ENCODE peak calls at places on chromosomes 4 and X, in six cellular contexts. P is K562, R is mammary epithelial cell, D is IMR-90, H is astrocyte, L is mesendoderm. Z is an unnamed sample.

GRCh38 chr4:168486961-168487820 is 6.9 kb upstream of the DDX60L start:
- DNase-seq in P (no peak), R (peak), D (peak), H (peak), L (peak), Z (no peak)

GRCh38 chr4:10333942-10334341 is 123.3 kb downstream of the ZNF518B start:
- DNase-seq in P (no peak), R (peak), D (no peak), H (no peak), L (peak), Z (no peak)

GRCh38 chr4:91116861-91117260 is 989.7 kb downstream of the CCSER1 start:
- DNase-seq in P (no peak), R (peak), D (no peak), H (peak), L (peak), Z (no peak)

GRCh38 chr4:97605927-97606326 is 537.3 kb downstream of the STPG2 start:
- DNase-seq in P (no peak), R (no peak), D (no peak), H (no peak), L (no peak), Z (no peak)

GRCh38 chrX:123899701-123900100 is 39.8 kb downstream of the XIAP start:
- DNase-seq in P (no peak), R (no peak), D (peak), H (peak), L (no peak), Z (no peak)

GRCh38 chr4:168751263-168752225 is 254.7 kb downstream of the PALLD start:
- DNase-seq in P (no peak), R (peak), D (peak), H (peak), L (no peak), Z (no peak)

GRCh38 chr4:130985371-130985770 is 1889.4 kb downstream of the C4orf33 start:
- DNase-seq in P (no peak), R (no peak), D (no peak), H (no peak), L (peak), Z (peak)

GRCh38 chrX:51779306-51779705 is 36.1 kb downstream of the GSPT2 start:
- DNase-seq in P (no peak), R (no peak), D (no peak), H (no peak), L (peak), Z (no peak)

GRCh38 chr4:165806613-165807012 is 66.4 kb upstream of the TLL1 start:
- DNase-seq in P (no peak), R (no peak), D (no peak), H (no peak), L (no peak), Z (no peak)

GRCh38 chr4:55733874-55734437 is 85.6 kb upstream of the EXOC1L start:
- DNase-seq in P (peak), R (peak), D (peak), H (peak), L (no peak), Z (no peak)

GRCh38 chrX:70970482-70970999 is 39.6 kb upstream of the SLC7A3 start:
- DNase-seq in P (peak), R (peak), D (peak), H (peak), L (peak), Z (peak)

GRCh38 chrX:113558576-113558975 is 717.9 kb upstream of the AMOT start:
- DNase-seq in P (no peak), R (no peak), D (no peak), H (no peak), L (no peak), Z (no peak)

GRCh38 chrX:42759881-42760280 is 18.1 kb downstream of the PPP1R2C start:
- DNase-seq in P (no peak), R (no peak), D (no peak), H (no peak), L (no peak), Z (no peak)

GRCh38 chr4:55397521-55398321 is 2.0 kb downstream of the TMEM165 start:
- DNase-seq in P (no peak), R (peak), D (peak), H (peak), L (peak), Z (peak)

GRCh38 chrX:135257469-135257868 is 5.6 kb downstream of the ETDA start:
- DNase-seq in P (no peak), R (no peak), D (no peak), H (no peak), L (no peak), Z (no peak)

GRCh38 chr4:1746265-1746691 is 25.0 kb downstream of the TACC3 start:
- DNase-seq in P (peak), R (no peak), D (peak), H (peak), L (peak), Z (peak)

GRCh38 chrX:13845721-13846378 is 29.0 kb upstream of the GPM6B start:
- DNase-seq in P (no peak), R (peak), D (no peak), H (peak), L (no peak), Z (no peak)

GRCh38 chrX:12950851-12951589 is 23.9 kb upstream of the TMSB4X start:
- DNase-seq in P (peak), R (no peak), D (no peak), H (no peak), L (peak), Z (peak)

GRCh38 chr4:52370576-52370975 is 288.5 kb downstream of the USP46 start:
- DNase-seq in P (no peak), R (no peak), D (no peak), H (no peak), L (no peak), Z (no peak)
- H3K9ac ChIP-seq in P (no peak), R (no peak), D (no peak), H (no peak), L (no peak), Z (no peak)

DNA sequence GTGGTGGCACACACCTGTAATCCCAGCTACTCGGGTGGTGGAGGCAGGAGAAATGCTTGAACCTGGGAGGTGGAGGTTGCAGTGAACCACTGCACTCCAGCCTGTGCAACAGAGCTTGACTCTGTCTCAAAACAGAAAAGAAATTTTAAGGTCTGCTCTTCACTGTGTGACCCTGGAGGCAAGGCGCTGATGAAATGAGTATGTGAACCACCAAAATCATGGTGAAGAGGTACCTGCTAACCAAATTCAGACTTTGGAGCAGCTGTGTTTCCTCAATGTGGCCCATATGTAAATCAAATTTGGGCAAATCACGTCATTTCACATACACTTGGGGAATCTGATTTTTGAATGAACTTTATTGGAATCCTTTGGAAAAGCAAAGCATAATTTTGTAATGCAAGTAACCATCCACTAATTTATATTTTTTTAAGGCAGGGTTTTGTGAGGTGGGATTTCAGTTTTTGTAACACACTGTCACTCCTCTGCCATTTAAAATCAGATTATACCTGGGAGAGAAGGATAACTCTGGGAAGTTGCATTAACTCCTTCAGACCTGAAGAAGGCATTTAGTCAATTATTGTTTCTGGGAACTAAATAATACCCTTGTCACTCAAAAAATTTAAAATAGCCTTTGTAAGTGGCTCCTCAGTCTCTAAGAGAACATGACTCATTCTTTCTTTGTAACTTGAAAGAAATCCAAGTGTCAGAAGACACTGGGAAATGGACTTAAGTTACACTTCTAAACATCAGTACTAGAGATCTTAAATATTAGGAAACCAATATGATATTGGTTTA is 24.0 kb downstream of the DOCK11 start:
- DNase-seq in P (no peak), R (peak), D (peak), H (peak), L (no peak), Z (no peak)
- H3K27ac ChIP-seq in P (peak), R (peak), D (peak), H (peak), L (no peak), Z (no peak)

DNA sequence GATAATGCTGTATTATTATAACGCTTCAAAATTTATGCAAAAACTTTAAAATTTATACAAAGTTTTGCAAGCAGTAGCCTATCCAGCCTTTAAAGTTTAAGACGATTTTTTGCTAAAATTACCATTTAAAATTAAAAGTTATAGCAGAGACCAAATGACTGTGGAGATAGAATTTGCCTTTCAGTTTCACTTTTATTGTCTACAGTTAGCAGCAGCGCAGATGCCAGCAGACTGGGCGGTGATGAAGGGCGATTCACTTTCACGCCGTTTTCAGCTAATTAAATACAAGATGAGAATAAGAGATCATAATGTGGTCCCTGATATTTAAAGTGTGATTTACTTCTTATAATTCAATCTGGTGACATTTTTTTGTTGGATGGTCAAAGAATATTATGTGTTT is 1381.5 kb upstream of the ADGRL3 start:
- DNase-seq in P (no peak), R (no peak), D (no peak), H (peak), L (no peak), Z (no peak)
- H3K9ac ChIP-seq in P (no peak), R (no peak), D (no peak), H (peak), L (no peak), Z (no peak)

GRCh38 chrX:132227383-132228112 is 8.3 kb upstream of the RAP2C start:
- DNase-seq in P (no peak), R (no peak), D (peak), H (no peak), L (no peak), Z (no peak)

GRCh38 chrX:132231587-132231986 is 12.3 kb upstream of the RAP2C start:
- DNase-seq in P (no peak), R (no peak), D (no peak), H (no peak), L (no peak), Z (no peak)

GRCh38 chrX:132226169-132226568 is 6.9 kb upstream of the RAP2C start:
- DNase-seq in P (no peak), R (no peak), D (peak), H (no peak), L (no peak), Z (no peak)
- H3K27ac ChIP-seq in P (no peak), R (no peak), D (no peak), H (no peak), L (no peak), Z (no peak)

DNA sequence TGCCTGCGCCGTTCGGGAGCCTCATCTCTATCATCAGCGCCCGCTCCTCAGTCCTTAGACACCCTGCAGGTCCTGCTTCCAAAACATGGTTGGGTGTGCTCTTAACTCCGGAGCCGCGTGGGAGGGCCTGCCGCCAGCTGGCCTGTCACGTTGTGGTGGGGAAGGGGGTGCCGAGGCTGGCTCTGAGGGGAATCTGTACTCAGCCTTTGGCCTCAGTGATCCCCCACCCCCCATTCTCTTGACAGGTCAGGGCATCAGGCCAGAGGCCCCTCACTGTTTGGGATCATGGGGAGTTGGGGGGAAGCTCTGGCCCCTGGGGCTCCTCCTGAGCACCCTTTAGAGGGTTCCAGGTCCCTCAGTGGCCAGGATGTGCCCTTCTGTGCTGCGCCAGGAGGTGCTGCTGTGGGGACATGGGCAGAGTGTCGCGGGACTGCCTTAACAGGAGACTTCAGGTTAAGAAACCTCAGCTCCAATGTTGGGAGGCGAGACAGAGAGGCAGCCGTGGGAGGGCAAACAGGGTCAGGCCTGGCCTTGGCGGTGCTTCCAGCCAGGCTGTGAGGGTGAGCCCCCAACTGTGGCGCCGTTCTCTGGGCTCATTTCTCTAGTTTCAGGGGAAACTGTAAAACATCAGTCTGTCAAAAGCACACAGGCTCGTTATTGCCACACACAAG is 33.5 kb downstream of the TRMT44 start:
- DNase-seq in P (no peak), R (no peak), D (no peak), H (no peak), L (no peak), Z (no peak)
- H3K9ac ChIP-seq in P (peak), R (no peak), D (no peak), H (no peak), L (no peak), Z (no peak)

DNA sequence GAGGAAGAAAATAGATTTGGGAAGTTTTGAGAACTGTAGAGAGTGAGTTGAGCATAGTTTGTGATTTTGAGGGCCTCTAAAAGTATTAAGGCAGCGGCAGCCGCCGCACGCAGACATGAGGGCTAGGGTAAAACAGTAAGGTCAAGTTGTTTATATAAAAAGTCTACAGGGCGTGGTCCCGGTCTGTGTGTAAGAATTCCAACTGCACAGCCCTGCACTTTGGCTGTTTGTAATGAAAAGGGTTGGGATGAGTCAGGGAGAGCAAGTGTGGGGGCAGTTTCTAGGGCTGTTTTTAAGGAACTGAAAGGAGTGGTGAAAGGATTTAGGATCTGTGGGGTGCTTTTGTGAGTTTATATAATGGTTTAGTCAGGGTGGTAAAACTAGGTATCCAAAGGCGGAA is 55.0 kb downstream of the BEX3 start:
- DNase-seq in P (no peak), R (peak), D (peak), H (peak), L (no peak), Z (no peak)
- H3K27ac ChIP-seq in P (no peak), R (no peak), D (peak), H (no peak), L (peak), Z (no peak)

GRCh38 chr4:84892950-84893349 is 73.5 kb downstream of the WDFY3 start:
- DNase-seq in P (no peak), R (no peak), D (no peak), H (no peak), L (no peak), Z (peak)

GRCh38 chr4:84895283-84895682 is 71.2 kb downstream of the WDFY3 start:
- DNase-seq in P (no peak), R (no peak), D (no peak), H (no peak), L (no peak), Z (no peak)

GRCh38 chr4:84899616-84900015 is 66.9 kb downstream of the WDFY3 start:
- DNase-seq in P (no peak), R (no peak), D (no peak), H (no peak), L (no peak), Z (no peak)

GRCh38 chr4:84897516-84897915 is 69.0 kb downstream of the WDFY3 start:
- DNase-seq in P (no peak), R (no peak), D (no peak), H (no peak), L (no peak), Z (no peak)

GRCh38 chr4:84894621-84895020 is 71.9 kb downstream of the WDFY3 start:
- DNase-seq in P (no peak), R (no peak), D (no peak), H (no peak), L (no peak), Z (no peak)
- H3K9ac ChIP-seq in P (no peak), R (no peak), D (no peak), H (no peak), L (no peak), Z (no peak)

GRCh38 chr4:138911903-138912713 is 103.5 kb upstream of the NOCT start:
- DNase-seq in P (no peak), R (peak), D (no peak), H (no peak), L (no peak), Z (no peak)
- H3K27ac ChIP-seq in P (no peak), R (no peak), D (no peak), H (no peak), L (no peak), Z (no peak)

GRCh38 chr4:74931386-74931785 is 1.5 kb upstream of the PARM1 start:
- DNase-seq in P (no peak), R (no peak), D (no peak), H (no peak), L (peak), Z (no peak)
- H3K9ac ChIP-seq in P (no peak), R (no peak), D (no peak), H (no peak), L (no peak), Z (no peak)

GRCh38 chr4:75891611-75892010 is 10.6 kb downstream of the PPEF2 start:
- DNase-seq in P (no peak), R (no peak), D (no peak), H (no peak), L (no peak), Z (no peak)

GRCh38 chr4:75895744-75896314 is 6.4 kb downstream of the PPEF2 start:
- DNase-seq in P (peak), R (peak), D (peak), H (no peak), L (peak), Z (peak)

GRCh38 chr4:75889537-75890199 is 12.6 kb downstream of the PPEF2 start:
- DNase-seq in P (no peak), R (no peak), D (no peak), H (no peak), L (no peak), Z (no peak)

GRCh38 chr4:75892508-75892907 is 9.7 kb downstream of the PPEF2 start:
- DNase-seq in P (peak), R (peak), D (no peak), H (no peak), L (peak), Z (peak)
- H3K27ac ChIP-seq in P (no peak), R (no peak), D (no peak), H (no peak), L (no peak), Z (no peak)

Z was measured in neural progenitor cell.